ENCODE peak calls at places on chromosomes 2 and 18, in ten cellular contexts. K is effector memory CD4-positive, alpha-beta T cell; F is amniotic epithelial cell; P is GOT3; L is Karpas-422; T is sigmoid colon; S is SK-N-SH; Z is naive thymus-derived CD8-positive, alpha-beta T cell; A is neuronal stem cell; D is GM23248. Q is an unnamed sample.
A peak's percentile ranks its signal among the peaks of the same experiment; 100 is the strongest.

GRCh38 chr2:102514061-102514785 is 41.2 kb downstream of the SLC9A4 start:
- DNase-seq in K (no peak), L (no peak), A (no peak), F (peak; percentile 93), Z (no peak), P (no peak), S (no peak), D (peak; percentile 92), T (no peak), Q (no peak)

GRCh38 chr2:196336715-196337617 is 165.6 kb upstream of the STK17B start:
- DNase-seq in P (no peak), T (no peak), A (peak; percentile 9), S (peak; percentile 54), D (peak; percentile 74), K (peak; percentile 2), L (peak; percentile 68), Z (peak; percentile 18), F (peak; percentile 38), Q (no peak)

GRCh38 chr18:58541789-58542425 is 87.0 kb downstream of the ALPK2 start:
- DNase-seq in Z (no peak), D (peak; percentile 98), L (peak; percentile 74), F (peak; percentile 99), P (no peak), A (no peak), S (no peak), T (no peak), K (no peak), Q (no peak)

GRCh38 chr2:176501652-176502051 is 232.4 kb downstream of the MTX2 start:
- DNase-seq in A (no peak), S (no peak), L (no peak), Z (no peak), K (no peak), D (no peak), P (no peak), F (no peak), T (no peak), Q (no peak)

GRCh38 chr18:46013484-46014189 is 46.5 kb upstream of the EPG5 start:
- DNase-seq in D (peak; percentile 32), S (no peak), Z (no peak), K (no peak), A (no peak), T (no peak), L (peak; percentile 77), F (no peak), P (no peak), Q (no peak)

GRCh38 chr2:189022002-189022401 is 47.8 kb downstream of the COL3A1 start:
- DNase-seq in D (peak; percentile 95), K (no peak), S (peak; percentile 9), Z (no peak), L (no peak), A (no peak), T (peak; percentile 70), F (peak; percentile 99), P (peak; percentile 7), Q (no peak)

GRCh38 chr2:67649331-67650071 is 252.4 kb downstream of the ETAA1 start:
- DNase-seq in S (peak; percentile 43), Z (no peak), A (no peak), F (peak; percentile 81), D (peak; percentile 64), T (peak; percentile 89), K (no peak), P (no peak), L (no peak), Q (no peak)

GRCh38 chr2:207241198-207241597 is 75.5 kb upstream of the KLF7 start:
- DNase-seq in T (no peak), L (no peak), D (peak; percentile 40), K (no peak), Z (no peak), P (no peak), A (no peak), S (no peak), F (no peak), Q (no peak)

GRCh38 chr2:239895669-239896068 is 129.5 kb downstream of the NDUFA10 start:
- DNase-seq in A (no peak), K (no peak), S (no peak), L (peak; percentile 33), P (no peak), T (no peak), D (no peak), F (no peak), Z (no peak), Q (no peak)

GRCh38 chr18:33116376-33116775 is 324.1 kb downstream of the CCDC178 start:
- DNase-seq in D (no peak), F (no peak), K (no peak), A (no peak), T (no peak), P (no peak), S (no peak), Z (no peak), L (peak; percentile 46), Q (no peak)

GRCh38 chr2:37367310-37367709 is 22.9 kb downstream of the QPCT start:
- DNase-seq in T (no peak), D (no peak), Z (no peak), K (no peak), L (no peak), S (no peak), P (no peak), F (peak; percentile 27), A (no peak), Q (no peak)

GRCh38 chr2:200966770-200967169 is 3.3 kb upstream of the ORC2 start:
- DNase-seq in F (peak; percentile 63), L (peak; percentile 84), D (peak; percentile 83), T (no peak), Z (no peak), S (no peak), P (no peak), A (no peak), K (no peak), Q (no peak)